ENCODE peak calls at places on chromosomes 2 and 18, in six cellular contexts. One of them, this sample, is unnamed.

GRCh38 chr2:8310557-8311455 is 371.1 kb upstream of the ID2 start:
- DNase-seq in iris pigment epithelial cell: no peak
- DNase-seq in endothelial cell: no peak
- DNase-seq in activated T-cell treated with anti-CD3 and anti-CD28 coated beads, Interleukin-2, amount 50 U/mL, for 24 hours: peak; percentile 62
- DNase-seq in glutamatergic neuron: no peak
- DNase-seq in amniotic stem cell: no peak
- DNase-seq in this sample: peak; percentile 80

GRCh38 chr2:166632616-166633015 is 138.6 kb upstream of the SCN7A start:
- DNase-seq in amniotic stem cell: no peak
- DNase-seq in iris pigment epithelial cell: peak; percentile 98
- DNase-seq in activated T-cell treated with anti-CD3 and anti-CD28 coated beads, Interleukin-2, amount 50 U/mL, for 24 hours: no peak
- DNase-seq in glutamatergic neuron: no peak
- DNase-seq in endothelial cell: no peak
- DNase-seq in this sample: no peak

GRCh38 chr2:222440670-222441422 is 16.5 kb downstream of the SGPP2 start:
- DNase-seq in glutamatergic neuron: no peak
- DNase-seq in activated T-cell treated with anti-CD3 and anti-CD28 coated beads, Interleukin-2, amount 50 U/mL, for 24 hours: no peak
- DNase-seq in endothelial cell: no peak
- DNase-seq in iris pigment epithelial cell: peak; percentile 87
- DNase-seq in amniotic stem cell: no peak
- DNase-seq in this sample: no peak

GRCh38 chr18:59516356-59517155 is 157.5 kb upstream of the LMAN1 start:
- DNase-seq in glutamatergic neuron: no peak
- DNase-seq in iris pigment epithelial cell: peak; percentile 95
- DNase-seq in activated T-cell treated with anti-CD3 and anti-CD28 coated beads, Interleukin-2, amount 50 U/mL, for 24 hours: no peak
- DNase-seq in amniotic stem cell: peak; percentile 32
- DNase-seq in endothelial cell: peak; percentile 17
- DNase-seq in this sample: no peak

GRCh38 chr2:231929961-231930600 is 3.9 kb upstream of the NPPC start:
- DNase-seq in endothelial cell: no peak
- DNase-seq in activated T-cell treated with anti-CD3 and anti-CD28 coated beads, Interleukin-2, amount 50 U/mL, for 24 hours: peak; percentile 47
- DNase-seq in glutamatergic neuron: peak; percentile 50
- DNase-seq in amniotic stem cell: no peak
- DNase-seq in iris pigment epithelial cell: no peak
- DNase-seq in this sample: no peak

GRCh38 chr18:28511421-28511821 is 334.5 kb upstream of the CDH2 start:
- DNase-seq in iris pigment epithelial cell: no peak
- DNase-seq in activated T-cell treated with anti-CD3 and anti-CD28 coated beads, Interleukin-2, amount 50 U/mL, for 24 hours: no peak
- DNase-seq in endothelial cell: no peak
- DNase-seq in amniotic stem cell: no peak
- DNase-seq in glutamatergic neuron: no peak
- DNase-seq in this sample: no peak

GRCh38 chr2:109391243-109391642 is 222.5 kb downstream of the SEPTIN10 start:
- DNase-seq in iris pigment epithelial cell: no peak
- DNase-seq in glutamatergic neuron: no peak
- DNase-seq in amniotic stem cell: no peak
- DNase-seq in activated T-cell treated with anti-CD3 and anti-CD28 coated beads, Interleukin-2, amount 50 U/mL, for 24 hours: no peak
- DNase-seq in endothelial cell: no peak
- DNase-seq in this sample: no peak

GRCh38 chr2:167188596-167188967 is 300.3 kb downstream of the XIRP2 start:
- DNase-seq in glutamatergic neuron: no peak
- DNase-seq in endothelial cell: no peak
- DNase-seq in activated T-cell treated with anti-CD3 and anti-CD28 coated beads, Interleukin-2, amount 50 U/mL, for 24 hours: no peak
- DNase-seq in iris pigment epithelial cell: no peak
- DNase-seq in amniotic stem cell: no peak
- DNase-seq in this sample: no peak

GRCh38 chr2:157830696-157831570 is 45.2 kb downstream of the ACVR1 start:
- DNase-seq in glutamatergic neuron: no peak
- DNase-seq in endothelial cell: no peak
- DNase-seq in iris pigment epithelial cell: peak; percentile 97
- DNase-seq in activated T-cell treated with anti-CD3 and anti-CD28 coated beads, Interleukin-2, amount 50 U/mL, for 24 hours: no peak
- DNase-seq in amniotic stem cell: peak; percentile 77
- DNase-seq in this sample: no peak

GRCh38 chr2:197556456-197556855 is 40.6 kb downstream of the MOB4 start:
- DNase-seq in iris pigment epithelial cell: peak; percentile 41
- DNase-seq in amniotic stem cell: no peak
- DNase-seq in endothelial cell: no peak
- DNase-seq in activated T-cell treated with anti-CD3 and anti-CD28 coated beads, Interleukin-2, amount 50 U/mL, for 24 hours: no peak
- DNase-seq in glutamatergic neuron: no peak
- DNase-seq in this sample: no peak

GRCh38 chr2:236752111-236752510 is 182.5 kb downstream of the ACKR3 start:
- DNase-seq in glutamatergic neuron: no peak
- DNase-seq in activated T-cell treated with anti-CD3 and anti-CD28 coated beads, Interleukin-2, amount 50 U/mL, for 24 hours: no peak
- DNase-seq in amniotic stem cell: no peak
- DNase-seq in endothelial cell: no peak
- DNase-seq in iris pigment epithelial cell: no peak
- DNase-seq in this sample: no peak

GRCh38 chr2:121099329-121100318 is 185.4 kb downstream of the TFCP2L1 start:
- DNase-seq in iris pigment epithelial cell: no peak
- DNase-seq in glutamatergic neuron: no peak
- DNase-seq in endothelial cell: peak; percentile 41
- DNase-seq in amniotic stem cell: no peak
- DNase-seq in activated T-cell treated with anti-CD3 and anti-CD28 coated beads, Interleukin-2, amount 50 U/mL, for 24 hours: no peak
- DNase-seq in this sample: peak; percentile 74

GRCh38 chr18:46013484-46014189 is 46.5 kb upstream of the EPG5 start:
- DNase-seq in endothelial cell: no peak
- DNase-seq in iris pigment epithelial cell: no peak
- DNase-seq in amniotic stem cell: no peak
- DNase-seq in activated T-cell treated with anti-CD3 and anti-CD28 coated beads, Interleukin-2, amount 50 U/mL, for 24 hours: peak; percentile 35
- DNase-seq in glutamatergic neuron: no peak
- DNase-seq in this sample: no peak

GRCh38 chr2:234649951-234650350 is 153.1 kb upstream of the ARL4C start:
- DNase-seq in amniotic stem cell: no peak
- DNase-seq in iris pigment epithelial cell: no peak
- DNase-seq in endothelial cell: no peak
- DNase-seq in activated T-cell treated with anti-CD3 and anti-CD28 coated beads, Interleukin-2, amount 50 U/mL, for 24 hours: no peak
- DNase-seq in glutamatergic neuron: no peak
- DNase-seq in this sample: no peak

GRCh38 chr2:223538920-223539440 is 63.2 kb downstream of the SCG2 start:
- DNase-seq in iris pigment epithelial cell: no peak
- DNase-seq in activated T-cell treated with anti-CD3 and anti-CD28 coated beads, Interleukin-2, amount 50 U/mL, for 24 hours: no peak
- DNase-seq in glutamatergic neuron: peak; percentile 15
- DNase-seq in amniotic stem cell: no peak
- DNase-seq in endothelial cell: no peak
- DNase-seq in this sample: no peak

GRCh38 chr2:8580316-8581047 is 101.4 kb upstream of the ID2 start:
- DNase-seq in amniotic stem cell: no peak
- DNase-seq in iris pigment epithelial cell: no peak
- DNase-seq in endothelial cell: no peak
- DNase-seq in glutamatergic neuron: no peak
- DNase-seq in activated T-cell treated with anti-CD3 and anti-CD28 coated beads, Interleukin-2, amount 50 U/mL, for 24 hours: peak; percentile 51
- DNase-seq in this sample: no peak

GRCh38 chr2:205053827-205054410 is 508.6 kb downstream of the PARD3B start:
- DNase-seq in endothelial cell: no peak
- DNase-seq in iris pigment epithelial cell: peak; percentile 22
- DNase-seq in activated T-cell treated with anti-CD3 and anti-CD28 coated beads, Interleukin-2, amount 50 U/mL, for 24 hours: no peak
- DNase-seq in glutamatergic neuron: no peak
- DNase-seq in amniotic stem cell: no peak
- DNase-seq in this sample: no peak

GRCh38 chr2:174338155-174338495 is 3.4 kb downstream of the SP9 start:
- DNase-seq in activated T-cell treated with anti-CD3 and anti-CD28 coated beads, Interleukin-2, amount 50 U/mL, for 24 hours: no peak
- DNase-seq in iris pigment epithelial cell: no peak
- DNase-seq in glutamatergic neuron: no peak
- DNase-seq in amniotic stem cell: no peak
- DNase-seq in endothelial cell: no peak
- DNase-seq in this sample: no peak

GRCh38 chr2:5914831-5915611 is 222.8 kb downstream of the SOX11 start:
- DNase-seq in iris pigment epithelial cell: peak; percentile 48
- DNase-seq in amniotic stem cell: peak; percentile 61
- DNase-seq in glutamatergic neuron: peak; percentile 45
- DNase-seq in activated T-cell treated with anti-CD3 and anti-CD28 coated beads, Interleukin-2, amount 50 U/mL, for 24 hours: no peak
- DNase-seq in endothelial cell: peak; percentile 16
- DNase-seq in this sample: no peak

GRCh38 chr2:121207494-121207893 is 77.5 kb downstream of the TFCP2L1 start:
- DNase-seq in activated T-cell treated with anti-CD3 and anti-CD28 coated beads, Interleukin-2, amount 50 U/mL, for 24 hours: no peak
- DNase-seq in endothelial cell: no peak
- DNase-seq in amniotic stem cell: no peak
- DNase-seq in iris pigment epithelial cell: no peak
- DNase-seq in glutamatergic neuron: no peak
- DNase-seq in this sample: no peak

GRCh38 chr2:143158098-143158497 is 28.9 kb downstream of the ARHGAP15 start:
- DNase-seq in endothelial cell: no peak
- DNase-seq in activated T-cell treated with anti-CD3 and anti-CD28 coated beads, Interleukin-2, amount 50 U/mL, for 24 hours: no peak
- DNase-seq in iris pigment epithelial cell: no peak
- DNase-seq in glutamatergic neuron: no peak
- DNase-seq in amniotic stem cell: no peak
- DNase-seq in this sample: no peak

GRCh38 chr2:218810251-218810650 is 21.4 kb downstream of the PRKAG3 start:
- DNase-seq in endothelial cell: no peak
- DNase-seq in glutamatergic neuron: no peak
- DNase-seq in iris pigment epithelial cell: peak; percentile 51
- DNase-seq in amniotic stem cell: no peak
- DNase-seq in activated T-cell treated with anti-CD3 and anti-CD28 coated beads, Interleukin-2, amount 50 U/mL, for 24 hours: no peak
- DNase-seq in this sample: no peak

GRCh38 chr2:209368924-209369323 is 54.9 kb upstream of the MAP2 start:
- DNase-seq in glutamatergic neuron: no peak
- DNase-seq in endothelial cell: no peak
- DNase-seq in amniotic stem cell: no peak
- DNase-seq in iris pigment epithelial cell: peak; percentile 87
- DNase-seq in activated T-cell treated with anti-CD3 and anti-CD28 coated beads, Interleukin-2, amount 50 U/mL, for 24 hours: no peak
- DNase-seq in this sample: peak; percentile 78

GRCh38 chr2:44894058-44894457 is 47.4 kb upstream of the SIX3 start:
- DNase-seq in glutamatergic neuron: no peak
- DNase-seq in amniotic stem cell: no peak
- DNase-seq in activated T-cell treated with anti-CD3 and anti-CD28 coated beads, Interleukin-2, amount 50 U/mL, for 24 hours: no peak
- DNase-seq in iris pigment epithelial cell: no peak
- DNase-seq in endothelial cell: no peak
- DNase-seq in this sample: no peak

This sample was measured in upper lobe of right lung.